ENCODE peak calls at places on chromosome 4, in four cellular contexts. B, T, I and F are unnamed samples.

GRCh38 chr4:61872983-61873382 is 672.9 kb downstream of the ADGRL3 start:
- DNase-seq in B (no peak), T (no peak), I (no peak), F (no peak)

GRCh38 chr4:173202395-173202794 is 33.8 kb downstream of the GALNT7 start:
- DNase-seq in T (no peak), I (no peak), B (no peak), F (no peak)

GRCh38 chr4:10171055-10171454 is 54.5 kb upstream of the WDR1 start:
- DNase-seq in I (no peak), T (no peak), B (no peak), F (no peak)

GRCh38 chr4:183360161-183360919 is 38.1 kb upstream of the CLDN24 start:
- DNase-seq in I (no peak), B (no peak), T (no peak), F (no peak)

GRCh38 chr4:111991797-111992196 is 153.5 kb upstream of the FAM241A start:
- DNase-seq in I (no peak), B (no peak), T (peak; percentile 8), F (no peak)

GRCh38 chr4:2729533-2729875 is 26.6 kb downstream of the TNIP2 start:
- DNase-seq in B (no peak), I (no peak), T (no peak), F (no peak)

GRCh38 chr4:166293551-166293950 is 420.5 kb downstream of the TLL1 start:
- DNase-seq in B (no peak), I (no peak), T (no peak), F (no peak)

GRCh38 chr4:59537231-59537886 is 1662.8 kb upstream of the ADGRL3 start:
- DNase-seq in I (no peak), T (no peak), B (no peak), F (no peak)

GRCh38 chr4:70306101-70306500 is 28.7 kb upstream of the CABS1 start:
- DNase-seq in B (no peak), T (no peak), I (no peak), F (no peak)

GRCh38 chr4:47238697-47239096 is 207.3 kb downstream of the GABRB1 start:
- DNase-seq in T (no peak), B (no peak), I (no peak), F (no peak)

GRCh38 chr4:173318648-173319211 is 15.4 kb downstream of the HMGB2 start:
- DNase-seq in T (peak; percentile 15), I (no peak), B (no peak), F (peak; percentile 28)

GRCh38 chr4:39529534-39529933 is 2.3 kb upstream of the UGDH start:
- DNase-seq in T (no peak), B (no peak), I (no peak), F (no peak)

GRCh38 chr4:94978904-94979303 is 221.1 kb downstream of the BMPR1B start:
- DNase-seq in B (no peak), I (no peak), T (no peak), F (no peak)

GRCh38 chr4:21765810-21766407 is 182.7 kb downstream of the KCNIP4 start:
- DNase-seq in B (peak; percentile 74), T (peak; percentile 18), I (peak; percentile 1), F (peak; percentile 11)

GRCh38 chr4:155722336-155722735 is 36.5 kb upstream of the GUCY1B1 start:
- DNase-seq in B (no peak), T (no peak), I (no peak), F (no peak)

GRCh38 chr4:90769251-90769650 is 642.1 kb downstream of the CCSER1 start:
- DNase-seq in T (no peak), I (no peak), B (no peak), F (no peak)

GRCh38 chr4:3276961-3277360 is 15.9 kb upstream of the RGS12 start:
- DNase-seq in B (no peak), T (no peak), I (no peak), F (no peak)

GRCh38 chr4:131441004-131441688 is 1707.9 kb upstream of the PCDH10 start:
- DNase-seq in B (no peak), I (no peak), T (no peak), F (no peak)

GRCh38 chr4:111398906-111399330 is 746.3 kb upstream of the FAM241A start:
- DNase-seq in I (no peak), B (no peak), T (no peak), F (no peak)

GRCh38 chr4:83535520-83535944 is 376 bp upstream of the GPAT3 start:
- DNase-seq in B (no peak), T (peak; percentile 66), I (no peak), F (no peak)

GRCh38 chr4:83535945-83536648 is at the start of gene GPAT3:
- DNase-seq in T (peak; percentile 75), I (peak; percentile 45), B (no peak), F (peak; percentile 58)

GRCh38 chr4:83542225-83542624 is 6.3 kb downstream of the GPAT3 start:
- DNase-seq in B (no peak), T (no peak), I (no peak), F (no peak)

GRCh38 chr4:83536649-83537352 is 893 bp downstream of the GPAT3 start:
- DNase-seq in B (no peak), T (no peak), I (no peak), F (peak; percentile 1)
- H3K27ac ChIP-seq in B (no peak overlapping the region), T (peak overlapping the region; percentile 71), I (peak overlapping the region; percentile 37), F (peak overlapping the region; percentile 29)

GRCh38 chr4:120070191-120070590 is 3.5 kb upstream of the MAD2L1 start:
- DNase-seq in B (no peak), T (no peak), I (no peak), F (no peak)

GRCh38 chr4:120066182-120066524 is 495 bp downstream of the MAD2L1 start:
- DNase-seq in T (no peak), I (peak; percentile 17), B (peak; percentile 91), F (no peak)

GRCh38 chr4:120062663-120063195 is 3.9 kb downstream of the MAD2L1 start:
- DNase-seq in B (no peak), T (no peak), I (no peak), F (no peak)

GRCh38 chr4:120064887-120065286 is 1.8 kb downstream of the MAD2L1 start:
- DNase-seq in I (no peak), B (no peak), T (no peak), F (no peak)

DNA sequence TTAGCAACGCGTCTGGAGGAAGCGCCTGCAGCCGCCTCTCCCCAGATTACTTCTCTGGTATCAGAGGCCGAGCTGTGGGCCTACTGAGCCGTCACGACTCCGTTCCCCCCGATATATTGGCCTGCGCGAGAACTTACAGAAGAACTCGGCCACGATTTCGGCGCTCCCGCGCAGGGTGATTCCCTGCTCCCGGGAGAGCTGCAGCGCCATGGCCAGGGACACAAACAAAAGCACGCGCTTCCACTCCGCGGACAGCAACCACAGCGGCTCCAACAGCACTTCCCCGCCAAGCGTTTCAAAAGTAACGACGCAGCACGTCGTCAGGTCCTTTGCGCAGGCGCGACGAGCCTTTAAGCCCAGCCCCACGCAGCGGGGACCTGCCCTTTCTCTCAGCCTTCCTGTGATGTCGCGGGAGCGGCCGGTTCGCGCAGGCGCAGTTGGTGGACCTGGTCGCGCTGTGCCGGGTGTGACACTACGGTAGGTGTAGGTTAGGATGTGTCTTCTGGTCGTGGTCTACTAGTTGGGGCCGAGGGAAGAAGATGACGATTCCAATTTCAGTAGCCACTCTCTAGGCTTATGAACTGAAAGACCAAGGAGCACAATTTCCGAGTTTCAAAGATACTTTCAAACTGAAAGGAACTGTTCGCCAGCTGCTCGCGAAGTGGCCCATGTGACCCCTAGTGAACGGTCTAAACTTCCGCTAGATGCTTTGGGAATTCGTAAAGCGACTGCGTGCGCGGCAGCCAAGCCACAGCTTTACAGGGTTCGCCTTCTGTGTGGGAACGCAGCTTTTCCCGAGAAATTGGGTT is at the start of gene MAD2L1:
- DNase-seq in T (peak; percentile 94), B (peak; percentile 99), I (peak; percentile 99), F (peak; percentile 98)
- H3K4me1 ChIP-seq in T (peaks cover 6% of the 10 kb centered on the region), B (peaks cover 55% of the 10 kb centered on the region), I (peaks cover 17% of the 10 kb centered on the region), F (peaks cover 55% of the 10 kb centered on the region)

DNA sequence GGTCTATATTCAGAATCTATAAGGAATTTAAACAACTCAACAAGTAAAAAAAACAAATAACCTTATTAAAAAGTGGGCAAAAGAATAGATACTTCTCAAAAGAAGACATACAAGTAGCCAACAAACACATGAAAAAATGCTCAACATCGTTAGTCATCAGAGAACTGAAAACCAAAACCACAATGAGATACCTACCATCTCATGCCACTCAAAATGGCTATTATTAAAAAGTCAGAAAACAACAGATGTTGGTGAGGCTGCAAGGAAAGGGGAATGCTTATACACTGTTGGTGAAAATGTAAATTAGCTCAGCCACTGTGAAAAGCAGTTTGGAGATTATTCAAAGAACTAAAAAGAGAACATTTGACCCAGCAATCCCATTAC is 201.6 kb downstream of the QDPR start:
- DNase-seq in T (no peak), I (no peak), B (no peak), F (no peak)
- H3K4me3 ChIP-seq in T (no peak overlapping the region), I (no peak overlapping the region), B (no peak overlapping the region), F (no peak overlapping the region)

GRCh38 chr4:73726000-73726399 is 14.4 kb upstream of the CXCL8 start:
- DNase-seq in B (no peak), T (peak; percentile 63), I (no peak), F (no peak)
- H3K27ac ChIP-seq in B (no peak overlapping the region), T (no peak overlapping the region), I (no peak overlapping the region), F (no peak overlapping the region)

GRCh38 chr4:52837716-52838558 is 24.2 kb upstream of the RASL11B start:
- DNase-seq in T (no peak), B (no peak), I (no peak), F (no peak)
- H3K4me1 ChIP-seq in T (peaks cover 6% of the 10 kb centered on the region), B (no peaks in the 10 kb centered on the region), I (no peaks in the 10 kb centered on the region), F (no peaks in the 10 kb centered on the region)

GRCh38 chr4:163335384-163335783 is 3.0 kb upstream of the NPY1R start:
- DNase-seq in T (no peak), B (no peak), I (no peak), F (no peak)

GRCh38 chr4:163332526-163333405 is at the start of gene NPY1R:
- DNase-seq in T (peak; percentile 34), I (no peak), B (peak; percentile 62), F (no peak)

GRCh38 chr4:163331629-163332360 is 601 bp downstream of the NPY1R start:
- DNase-seq in B (no peak), I (no peak), T (no peak), F (no peak)

GRCh38 chr4:163330828-163331628 is 1.4 kb downstream of the NPY1R start:
- DNase-seq in T (no peak), I (no peak), B (no peak), F (no peak)
- H3K4me3 ChIP-seq in T (no peak overlapping the region), I (no peak overlapping the region), B (no peak overlapping the region), F (no peak overlapping the region)

GRCh38 chr4:56302102-56302501 is 85.2 kb downstream of the AASDH start:
- DNase-seq in T (no peak), I (no peak), B (no peak), F (no peak)

GRCh38 chr4:56301181-56302076 is 85.9 kb downstream of the AASDH start:
- DNase-seq in I (peak; percentile 24), T (peak; percentile 59), B (peak; percentile 81), F (peak; percentile 53)

GRCh38 chr4:56296449-56296990 is 90.8 kb downstream of the AASDH start:
- DNase-seq in B (no peak), I (no peak), T (no peak), F (no peak)

GRCh38 chr4:56298210-56298609 is 89.1 kb downstream of the AASDH start:
- DNase-seq in T (no peak), B (no peak), I (no peak), F (no peak)

GRCh38 chr4:56297801-56298200 is 89.5 kb downstream of the AASDH start:
- DNase-seq in T (no peak), I (no peak), B (no peak), F (no peak)
- H3K27ac ChIP-seq in T (no peak overlapping the region), I (no peak overlapping the region), B (no peak overlapping the region), F (no peak overlapping the region)

GRCh38 chr4:139968831-139969230 is 185.2 kb downstream of the MAML3 start:
- DNase-seq in I (no peak), B (no peak), T (no peak), F (no peak)
- H3K4me1 ChIP-seq in I (no peaks in the 10 kb centered on the region), B (peaks cover 83% of the 10 kb centered on the region), T (no peaks in the 10 kb centered on the region), F (no peaks in the 10 kb centered on the region)